ENCODE peak calls at places on chromosome X, in seven cellular contexts. One of them, this sample, is unnamed.

GRCh38 chrX:151765026-151765425 is 30.5 kb downstream of the CNGA2 start:
- DNase-seq in LoVo: no peak
- DNase-seq in stimulated activated CD4-positive, alpha-beta T cell treated with anti-CD3 and anti-CD28 coated beads, Interleukin-12 subunit alpha, Interleukin-12 subunit beta, amount 100 ng/mL, for 4 hours: no peak
- DNase-seq in iPS-NIHi11: no peak
- DNase-seq in RCC 7860: no peak
- DNase-seq in RPMI7951: no peak
- DNase-seq in activated T-helper 1 cell treated with Interleukin-2 at 50 U/mL for 16 hours: no peak
- DNase-seq in this sample: no peak

GRCh38 chrX:122046226-122046625 is 998.8 kb downstream of the GLUD2 start:
- DNase-seq in LoVo: no peak
- DNase-seq in stimulated activated CD4-positive, alpha-beta T cell treated with anti-CD3 and anti-CD28 coated beads, Interleukin-12 subunit alpha, Interleukin-12 subunit beta, amount 100 ng/mL, for 4 hours: no peak
- DNase-seq in iPS-NIHi11: no peak
- DNase-seq in RCC 7860: no peak
- DNase-seq in RPMI7951: peak
- DNase-seq in activated T-helper 1 cell treated with Interleukin-2 at 50 U/mL for 16 hours: no peak
- DNase-seq in this sample: no peak

GRCh38 chrX:117808413-117808812 is 308.2 kb downstream of the KLHL13 start:
- DNase-seq in LoVo: no peak
- DNase-seq in stimulated activated CD4-positive, alpha-beta T cell treated with anti-CD3 and anti-CD28 coated beads, Interleukin-12 subunit alpha, Interleukin-12 subunit beta, amount 100 ng/mL, for 4 hours: no peak
- DNase-seq in iPS-NIHi11: no peak
- DNase-seq in RCC 7860: no peak
- DNase-seq in RPMI7951: no peak
- DNase-seq in activated T-helper 1 cell treated with Interleukin-2 at 50 U/mL for 16 hours: no peak
- DNase-seq in this sample: no peak

GRCh38 chrX:154412468-154412867 is 1.1 kb downstream of the TAFAZZIN start:
- DNase-seq in LoVo: no peak
- DNase-seq in stimulated activated CD4-positive, alpha-beta T cell treated with anti-CD3 and anti-CD28 coated beads, Interleukin-12 subunit alpha, Interleukin-12 subunit beta, amount 100 ng/mL, for 4 hours: peak
- DNase-seq in iPS-NIHi11: no peak
- DNase-seq in RCC 7860: no peak
- DNase-seq in RPMI7951: no peak
- DNase-seq in activated T-helper 1 cell treated with Interleukin-2 at 50 U/mL for 16 hours: no peak
- DNase-seq in this sample: no peak

GRCh38 chrX:10167573-10167972 is 10.8 kb downstream of the CLCN4 start:
- DNase-seq in LoVo: no peak
- DNase-seq in stimulated activated CD4-positive, alpha-beta T cell treated with anti-CD3 and anti-CD28 coated beads, Interleukin-12 subunit alpha, Interleukin-12 subunit beta, amount 100 ng/mL, for 4 hours: no peak
- DNase-seq in iPS-NIHi11: no peak
- DNase-seq in RCC 7860: no peak
- DNase-seq in RPMI7951: no peak
- DNase-seq in activated T-helper 1 cell treated with Interleukin-2 at 50 U/mL for 16 hours: no peak
- DNase-seq in this sample: no peak

GRCh38 chrX:119067023-119067739 is 5.6 kb upstream of the CT47C1 start:
- DNase-seq in LoVo: peak
- DNase-seq in stimulated activated CD4-positive, alpha-beta T cell treated with anti-CD3 and anti-CD28 coated beads, Interleukin-12 subunit alpha, Interleukin-12 subunit beta, amount 100 ng/mL, for 4 hours: peak
- DNase-seq in iPS-NIHi11: peak
- DNase-seq in RCC 7860: peak
- DNase-seq in RPMI7951: peak
- DNase-seq in activated T-helper 1 cell treated with Interleukin-2 at 50 U/mL for 16 hours: no peak
- DNase-seq in this sample: peak

GRCh38 chrX:109294097-109294815 is 187.6 kb downstream of the GUCY2F start:
- DNase-seq in LoVo: peak
- DNase-seq in stimulated activated CD4-positive, alpha-beta T cell treated with anti-CD3 and anti-CD28 coated beads, Interleukin-12 subunit alpha, Interleukin-12 subunit beta, amount 100 ng/mL, for 4 hours: no peak
- DNase-seq in iPS-NIHi11: no peak
- DNase-seq in RCC 7860: no peak
- DNase-seq in RPMI7951: peak
- DNase-seq in activated T-helper 1 cell treated with Interleukin-2 at 50 U/mL for 16 hours: no peak
- DNase-seq in this sample: no peak

GRCh38 chrX:96430756-96431455 is 253.7 kb upstream of the DIAPH2 start:
- DNase-seq in LoVo: no peak
- DNase-seq in stimulated activated CD4-positive, alpha-beta T cell treated with anti-CD3 and anti-CD28 coated beads, Interleukin-12 subunit alpha, Interleukin-12 subunit beta, amount 100 ng/mL, for 4 hours: no peak
- DNase-seq in iPS-NIHi11: no peak
- DNase-seq in RCC 7860: no peak
- DNase-seq in RPMI7951: no peak
- DNase-seq in activated T-helper 1 cell treated with Interleukin-2 at 50 U/mL for 16 hours: no peak
- DNase-seq in this sample: no peak

GRCh38 chrX:120260369-120260768 is 9.8 kb downstream of the ZBTB33 start:
- DNase-seq in LoVo: peak
- DNase-seq in stimulated activated CD4-positive, alpha-beta T cell treated with anti-CD3 and anti-CD28 coated beads, Interleukin-12 subunit alpha, Interleukin-12 subunit beta, amount 100 ng/mL, for 4 hours: no peak
- DNase-seq in iPS-NIHi11: no peak
- DNase-seq in RCC 7860: no peak
- DNase-seq in RPMI7951: no peak
- DNase-seq in activated T-helper 1 cell treated with Interleukin-2 at 50 U/mL for 16 hours: no peak
- DNase-seq in this sample: no peak

GRCh38 chrX:148500428-148501120 is at the start of gene AFF2:
- DNase-seq in LoVo: no peak
- DNase-seq in stimulated activated CD4-positive, alpha-beta T cell treated with anti-CD3 and anti-CD28 coated beads, Interleukin-12 subunit alpha, Interleukin-12 subunit beta, amount 100 ng/mL, for 4 hours: peak
- DNase-seq in iPS-NIHi11: peak
- DNase-seq in RCC 7860: no peak
- DNase-seq in RPMI7951: peak
- DNase-seq in activated T-helper 1 cell treated with Interleukin-2 at 50 U/mL for 16 hours: no peak
- DNase-seq in this sample: peak

GRCh38 chrX:38206036-38206435 is 14.6 kb downstream of the SRPX start:
- DNase-seq in LoVo: no peak
- DNase-seq in stimulated activated CD4-positive, alpha-beta T cell treated with anti-CD3 and anti-CD28 coated beads, Interleukin-12 subunit alpha, Interleukin-12 subunit beta, amount 100 ng/mL, for 4 hours: no peak
- DNase-seq in iPS-NIHi11: no peak
- DNase-seq in RCC 7860: no peak
- DNase-seq in RPMI7951: peak
- DNase-seq in activated T-helper 1 cell treated with Interleukin-2 at 50 U/mL for 16 hours: no peak
- DNase-seq in this sample: no peak

GRCh38 chrX:14039344-14039743 is 9.7 kb upstream of the GEMIN8 start:
- DNase-seq in LoVo: peak
- DNase-seq in stimulated activated CD4-positive, alpha-beta T cell treated with anti-CD3 and anti-CD28 coated beads, Interleukin-12 subunit alpha, Interleukin-12 subunit beta, amount 100 ng/mL, for 4 hours: peak
- DNase-seq in iPS-NIHi11: peak
- DNase-seq in RCC 7860: no peak
- DNase-seq in RPMI7951: peak
- DNase-seq in activated T-helper 1 cell treated with Interleukin-2 at 50 U/mL for 16 hours: peak
- DNase-seq in this sample: peak